ENCODE peak calls at places on chromosomes 4 and X, in ten cellular contexts. One of them, this sample, is unnamed.

GRCh38 chr4:37693450-37694190 is 7.4 kb upstream of the RELL1 start:
- DNase-seq in GM13977: no peak
- DNase-seq in WTC11: no peak
- DNase-seq in fibroblast of the aortic adventitia: peak; percentile 74
- DNase-seq in endodermal cell: no peak
- DNase-seq in fibroblast of mammary gland: peak; percentile 90
- DNase-seq in astrocyte of the spinal cord: peak; percentile 88
- DNase-seq in activated B cell treated with CpG ODN at 0.5 μM for 24 hours: no peak
- DNase-seq in left ventricle myocardium inferior: no peak
- DNase-seq in suprapubic skin: no peak
- DNase-seq in this sample: peak; percentile 67

GRCh38 chr4:71187399-71188196 is 151.2 kb upstream of the SLC4A4 start:
- DNase-seq in GM13977: peak; percentile 44
- DNase-seq in WTC11: peak; percentile 43
- DNase-seq in fibroblast of the aortic adventitia: peak; percentile 42
- DNase-seq in endodermal cell: peak; percentile 79
- DNase-seq in fibroblast of mammary gland: no peak
- DNase-seq in astrocyte of the spinal cord: peak; percentile 62
- DNase-seq in activated B cell treated with CpG ODN at 0.5 μM for 24 hours: peak; percentile 26
- DNase-seq in left ventricle myocardium inferior: peak; percentile 23
- DNase-seq in suprapubic skin: no peak
- DNase-seq in this sample: no peak

GRCh38 chrX:74372272-74372671 is 49.0 kb upstream of the SLC16A2 start:
- DNase-seq in GM13977: no peak
- DNase-seq in WTC11: no peak
- DNase-seq in fibroblast of the aortic adventitia: no peak
- DNase-seq in endodermal cell: no peak
- DNase-seq in fibroblast of mammary gland: no peak
- DNase-seq in astrocyte of the spinal cord: no peak
- DNase-seq in activated B cell treated with CpG ODN at 0.5 μM for 24 hours: no peak
- DNase-seq in left ventricle myocardium inferior: no peak
- DNase-seq in suprapubic skin: no peak
- DNase-seq in this sample: peak; percentile 39

GRCh38 chrX:48468247-48468671 is 1.8 kb downstream of the SLC38A5 start:
- DNase-seq in GM13977: no peak
- DNase-seq in WTC11: no peak
- DNase-seq in fibroblast of the aortic adventitia: no peak
- DNase-seq in endodermal cell: peak; percentile 50
- DNase-seq in fibroblast of mammary gland: no peak
- DNase-seq in astrocyte of the spinal cord: no peak
- DNase-seq in activated B cell treated with CpG ODN at 0.5 μM for 24 hours: no peak
- DNase-seq in left ventricle myocardium inferior: no peak
- DNase-seq in suprapubic skin: no peak
- DNase-seq in this sample: no peak

GRCh38 chr4:56123051-56123450 is 174.3 kb downstream of the CEP135 start:
- DNase-seq in GM13977: no peak
- DNase-seq in WTC11: no peak
- DNase-seq in fibroblast of the aortic adventitia: no peak
- DNase-seq in endodermal cell: no peak
- DNase-seq in fibroblast of mammary gland: no peak
- DNase-seq in astrocyte of the spinal cord: no peak
- DNase-seq in activated B cell treated with CpG ODN at 0.5 μM for 24 hours: no peak
- DNase-seq in left ventricle myocardium inferior: no peak
- DNase-seq in suprapubic skin: no peak
- DNase-seq in this sample: no peak

GRCh38 chrX:3286196-3286920 is 60.1 kb downstream of the MXRA5 start:
- DNase-seq in GM13977: no peak
- DNase-seq in WTC11: no peak
- DNase-seq in fibroblast of the aortic adventitia: peak; percentile 79
- DNase-seq in endodermal cell: no peak
- DNase-seq in fibroblast of mammary gland: peak; percentile 73
- DNase-seq in astrocyte of the spinal cord: peak; percentile 96
- DNase-seq in activated B cell treated with CpG ODN at 0.5 μM for 24 hours: no peak
- DNase-seq in left ventricle myocardium inferior: no peak
- DNase-seq in suprapubic skin: no peak
- DNase-seq in this sample: peak; percentile 85

GRCh38 chr4:171281359-171281758 is 531.8 kb upstream of the GALNTL6 start:
- DNase-seq in GM13977: no peak
- DNase-seq in WTC11: no peak
- DNase-seq in fibroblast of the aortic adventitia: no peak
- DNase-seq in endodermal cell: no peak
- DNase-seq in fibroblast of mammary gland: no peak
- DNase-seq in astrocyte of the spinal cord: no peak
- DNase-seq in activated B cell treated with CpG ODN at 0.5 μM for 24 hours: no peak
- DNase-seq in left ventricle myocardium inferior: no peak
- DNase-seq in suprapubic skin: no peak
- DNase-seq in this sample: no peak

GRCh38 chrX:17635231-17635630 is 102.1 kb upstream of the SCML1 start:
- DNase-seq in GM13977: no peak
- DNase-seq in WTC11: peak; percentile 77
- DNase-seq in fibroblast of the aortic adventitia: no peak
- DNase-seq in endodermal cell: peak; percentile 90
- DNase-seq in fibroblast of mammary gland: no peak
- DNase-seq in astrocyte of the spinal cord: peak; percentile 60
- DNase-seq in activated B cell treated with CpG ODN at 0.5 μM for 24 hours: no peak
- DNase-seq in left ventricle myocardium inferior: no peak
- DNase-seq in suprapubic skin: no peak
- DNase-seq in this sample: no peak

GRCh38 chr4:81084624-81085023 is 54.1 kb downstream of the BMP3 start:
- DNase-seq in GM13977: no peak
- DNase-seq in WTC11: no peak
- DNase-seq in fibroblast of the aortic adventitia: peak; percentile 46
- DNase-seq in endodermal cell: no peak
- DNase-seq in fibroblast of mammary gland: no peak
- DNase-seq in astrocyte of the spinal cord: no peak
- DNase-seq in activated B cell treated with CpG ODN at 0.5 μM for 24 hours: no peak
- DNase-seq in left ventricle myocardium inferior: no peak
- DNase-seq in suprapubic skin: no peak
- DNase-seq in this sample: no peak

GRCh38 chr4:99323761-99324160 is 2.6 kb upstream of the ADH1B start:
- DNase-seq in GM13977: no peak
- DNase-seq in WTC11: no peak
- DNase-seq in fibroblast of the aortic adventitia: peak; percentile 96
- DNase-seq in endodermal cell: no peak
- DNase-seq in fibroblast of mammary gland: peak; percentile 95
- DNase-seq in astrocyte of the spinal cord: no peak
- DNase-seq in activated B cell treated with CpG ODN at 0.5 μM for 24 hours: no peak
- DNase-seq in left ventricle myocardium inferior: no peak
- DNase-seq in suprapubic skin: no peak
- DNase-seq in this sample: peak; percentile 86

GRCh38 chr4:126071346-126072333 is 756.9 kb downstream of the FAT4 start:
- DNase-seq in GM13977: no peak
- DNase-seq in WTC11: no peak
- DNase-seq in fibroblast of the aortic adventitia: peak; percentile 92
- DNase-seq in endodermal cell: no peak
- DNase-seq in fibroblast of mammary gland: peak; percentile 86
- DNase-seq in astrocyte of the spinal cord: peak; percentile 91
- DNase-seq in activated B cell treated with CpG ODN at 0.5 μM for 24 hours: no peak
- DNase-seq in left ventricle myocardium inferior: no peak
- DNase-seq in suprapubic skin: no peak
- DNase-seq in this sample: peak; percentile 80

GRCh38 chr4:72295966-72296557 is 264.3 kb downstream of the NPFFR2 start:
- DNase-seq in GM13977: peak; percentile 15
- DNase-seq in WTC11: no peak
- DNase-seq in fibroblast of the aortic adventitia: peak; percentile 81
- DNase-seq in endodermal cell: no peak
- DNase-seq in fibroblast of mammary gland: peak; percentile 65
- DNase-seq in astrocyte of the spinal cord: peak; percentile 75
- DNase-seq in activated B cell treated with CpG ODN at 0.5 μM for 24 hours: no peak
- DNase-seq in left ventricle myocardium inferior: no peak
- DNase-seq in suprapubic skin: no peak
- DNase-seq in this sample: peak; percentile 58

GRCh38 chr4:4866833-4867744 is 7.6 kb downstream of the MSX1 start:
- DNase-seq in GM13977: peak; percentile 41
- DNase-seq in WTC11: peak; percentile 83
- DNase-seq in fibroblast of the aortic adventitia: no peak
- DNase-seq in endodermal cell: peak; percentile 92
- DNase-seq in fibroblast of mammary gland: peak; percentile 47
- DNase-seq in astrocyte of the spinal cord: peak; percentile 58
- DNase-seq in activated B cell treated with CpG ODN at 0.5 μM for 24 hours: no peak
- DNase-seq in left ventricle myocardium inferior: no peak
- DNase-seq in suprapubic skin: no peak
- DNase-seq in this sample: no peak

GRCh38 chr4:19615086-19615689 is 636.5 kb upstream of the SLIT2 start:
- DNase-seq in GM13977: no peak
- DNase-seq in WTC11: no peak
- DNase-seq in fibroblast of the aortic adventitia: no peak
- DNase-seq in endodermal cell: no peak
- DNase-seq in fibroblast of mammary gland: no peak
- DNase-seq in astrocyte of the spinal cord: no peak
- DNase-seq in activated B cell treated with CpG ODN at 0.5 μM for 24 hours: no peak
- DNase-seq in left ventricle myocardium inferior: no peak
- DNase-seq in suprapubic skin: no peak
- DNase-seq in this sample: no peak

GRCh38 chrX:16061296-16061695 is 62.1 kb upstream of the GRPR start:
- DNase-seq in GM13977: no peak
- DNase-seq in WTC11: no peak
- DNase-seq in fibroblast of the aortic adventitia: no peak
- DNase-seq in endodermal cell: no peak
- DNase-seq in fibroblast of mammary gland: peak; percentile 7
- DNase-seq in astrocyte of the spinal cord: no peak
- DNase-seq in activated B cell treated with CpG ODN at 0.5 μM for 24 hours: no peak
- DNase-seq in left ventricle myocardium inferior: no peak
- DNase-seq in suprapubic skin: no peak
- DNase-seq in this sample: peak; percentile 38

GRCh38 chr4:144787365-144788263 is 141.7 kb downstream of the HHIP start:
- DNase-seq in GM13977: peak; percentile 33
- DNase-seq in WTC11: no peak
- DNase-seq in fibroblast of the aortic adventitia: peak; percentile 72
- DNase-seq in endodermal cell: no peak
- DNase-seq in fibroblast of mammary gland: peak; percentile 58
- DNase-seq in astrocyte of the spinal cord: peak; percentile 62
- DNase-seq in activated B cell treated with CpG ODN at 0.5 μM for 24 hours: no peak
- DNase-seq in left ventricle myocardium inferior: no peak
- DNase-seq in suprapubic skin: no peak
- DNase-seq in this sample: peak; percentile 56

DNA sequence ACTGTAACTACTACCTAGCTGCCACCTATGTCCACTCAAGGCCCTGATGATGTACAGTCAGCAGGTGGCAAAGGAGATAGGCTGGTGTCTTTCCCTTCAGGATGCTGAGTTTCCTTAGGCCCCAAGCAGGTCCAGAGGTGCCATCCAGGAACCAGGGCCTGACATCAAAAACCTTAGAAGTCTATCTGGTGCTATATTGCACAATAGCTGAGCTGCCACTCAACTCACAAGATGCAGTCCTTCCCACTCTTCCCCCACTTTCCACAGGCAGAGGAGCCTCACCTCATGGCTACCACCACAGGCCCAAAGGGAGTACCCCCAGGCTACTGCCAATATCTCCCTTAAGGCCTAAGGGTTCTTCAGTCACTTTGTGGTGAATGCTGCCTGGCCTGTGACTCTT is 83.9 kb upstream of the ZNF827 start:
- DNase-seq in GM13977: no peak
- DNase-seq in WTC11: no peak
- DNase-seq in fibroblast of the aortic adventitia: no peak
- DNase-seq in endodermal cell: no peak
- DNase-seq in fibroblast of mammary gland: no peak
- DNase-seq in astrocyte of the spinal cord: no peak
- DNase-seq in activated B cell treated with CpG ODN at 0.5 μM for 24 hours: no peak
- DNase-seq in left ventricle myocardium inferior: no peak
- DNase-seq in suprapubic skin: no peak
- DNase-seq in this sample: no peak
- TF ChIP-seq CTCF in GM13977: no peak
- TF ChIP-seq CTCF in WTC11: no peak
- TF ChIP-seq CTCF in fibroblast of the aortic adventitia: no peak
- TF ChIP-seq CTCF in endodermal cell: no peak
- TF ChIP-seq CTCF in fibroblast of mammary gland: no peak
- TF ChIP-seq CTCF in astrocyte of the spinal cord: no peak
- TF ChIP-seq CTCF in activated B cell treated with CpG ODN at 0.5 μM for 24 hours: no peak
- TF ChIP-seq CTCF in left ventricle myocardium inferior: no peak
- TF ChIP-seq CTCF in suprapubic skin: no peak
- TF ChIP-seq CTCF in this sample: no peak

DNA sequence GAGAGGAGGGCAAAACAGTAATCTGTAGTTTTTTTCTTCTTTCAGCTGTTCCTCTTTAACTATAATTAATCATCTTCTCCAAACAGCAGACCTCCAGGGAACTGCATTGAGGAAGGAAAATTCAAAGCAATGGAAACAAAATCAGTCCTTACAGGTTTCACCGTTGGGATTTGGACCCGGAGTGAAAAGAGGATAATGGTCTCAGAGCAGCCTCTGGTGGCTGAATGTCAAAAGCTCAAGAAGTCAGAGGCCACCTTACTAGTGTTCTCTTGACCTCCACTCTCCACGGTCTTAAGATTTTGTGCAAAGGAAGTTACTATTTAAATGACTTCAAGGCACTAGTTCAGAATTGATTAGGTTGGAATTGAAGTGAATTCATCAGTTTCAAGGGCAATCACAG is 16.0 kb upstream of the MID1 start:
- DNase-seq in GM13977: no peak
- DNase-seq in WTC11: peak; percentile 18
- DNase-seq in fibroblast of the aortic adventitia: peak; percentile 76
- DNase-seq in endodermal cell: peak; percentile 70
- DNase-seq in fibroblast of mammary gland: peak; percentile 74
- DNase-seq in astrocyte of the spinal cord: peak; percentile 72
- DNase-seq in activated B cell treated with CpG ODN at 0.5 μM for 24 hours: no peak
- DNase-seq in left ventricle myocardium inferior: no peak
- DNase-seq in suprapubic skin: no peak
- DNase-seq in this sample: peak; percentile 72
- TF ChIP-seq CTCF in GM13977: peak; percentile 21
- TF ChIP-seq CTCF in WTC11: no peak
- TF ChIP-seq CTCF in fibroblast of the aortic adventitia: peak; percentile 66
- TF ChIP-seq CTCF in endodermal cell: peak; percentile 76
- TF ChIP-seq CTCF in fibroblast of mammary gland: peak; percentile 75
- TF ChIP-seq CTCF in astrocyte of the spinal cord: peak; percentile 70
- TF ChIP-seq CTCF in activated B cell treated with CpG ODN at 0.5 μM for 24 hours: no peak
- TF ChIP-seq CTCF in left ventricle myocardium inferior: peak; percentile 68
- TF ChIP-seq CTCF in suprapubic skin: peak; percentile 37
- TF ChIP-seq CTCF in this sample: peak; percentile 79

GRCh38 chrX:136767104-136767941 is 13.4 kb downstream of the ARHGEF6 start:
- DNase-seq in GM13977: peak; percentile 70
- DNase-seq in WTC11: peak; percentile 64
- DNase-seq in fibroblast of the aortic adventitia: peak; percentile 39
- DNase-seq in endodermal cell: peak; percentile 84
- DNase-seq in fibroblast of mammary gland: peak; percentile 49
- DNase-seq in astrocyte of the spinal cord: peak; percentile 54
- DNase-seq in activated B cell treated with CpG ODN at 0.5 μM for 24 hours: peak; percentile 46
- DNase-seq in left ventricle myocardium inferior: peak; percentile 72
- DNase-seq in suprapubic skin: peak; percentile 76
- DNase-seq in this sample: peak; percentile 31
- TF ChIP-seq CTCF in GM13977: peak; percentile 37
- TF ChIP-seq CTCF in WTC11: no peak
- TF ChIP-seq CTCF in fibroblast of the aortic adventitia: peak; percentile 18
- TF ChIP-seq CTCF in endodermal cell: peak; percentile 62
- TF ChIP-seq CTCF in fibroblast of mammary gland: no peak
- TF ChIP-seq CTCF in astrocyte of the spinal cord: peak; percentile 26
- TF ChIP-seq CTCF in activated B cell treated with CpG ODN at 0.5 μM for 24 hours: no peak
- TF ChIP-seq CTCF in left ventricle myocardium inferior: peak; percentile 47
- TF ChIP-seq CTCF in suprapubic skin: peak; percentile 23
- TF ChIP-seq CTCF in this sample: no peak

DNA sequence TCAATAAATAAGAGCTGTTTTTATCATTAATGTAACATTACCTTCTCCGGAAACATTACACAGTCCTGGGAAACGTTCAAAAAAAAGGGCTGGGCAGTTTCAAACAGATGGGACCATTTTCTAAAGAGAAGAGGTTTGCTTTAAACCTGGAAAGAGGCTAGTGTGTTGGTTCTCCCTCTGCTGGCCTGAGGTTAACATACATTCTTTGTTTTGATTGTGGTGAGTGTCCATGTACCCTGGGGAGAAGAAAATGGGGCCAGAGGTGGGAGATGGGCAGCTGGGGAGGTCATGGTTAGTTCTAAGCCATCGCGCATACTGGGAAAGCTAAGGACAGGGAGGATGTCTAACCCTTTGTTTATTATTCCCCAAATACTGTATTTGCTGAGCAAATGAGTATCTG is 194.7 kb downstream of the CPEB2 start:
- DNase-seq in GM13977: no peak
- DNase-seq in WTC11: peak; percentile 15
- DNase-seq in fibroblast of the aortic adventitia: peak; percentile 42
- DNase-seq in endodermal cell: peak; percentile 75
- DNase-seq in fibroblast of mammary gland: peak; percentile 65
- DNase-seq in astrocyte of the spinal cord: peak; percentile 69
- DNase-seq in activated B cell treated with CpG ODN at 0.5 μM for 24 hours: no peak
- DNase-seq in left ventricle myocardium inferior: no peak
- DNase-seq in suprapubic skin: no peak
- DNase-seq in this sample: peak; percentile 30
- TF ChIP-seq CTCF in GM13977: peak; percentile 5
- TF ChIP-seq CTCF in WTC11: no peak
- TF ChIP-seq CTCF in fibroblast of the aortic adventitia: peak; percentile 46
- TF ChIP-seq CTCF in endodermal cell: peak; percentile 77
- TF ChIP-seq CTCF in fibroblast of mammary gland: peak; percentile 50
- TF ChIP-seq CTCF in astrocyte of the spinal cord: peak; percentile 54
- TF ChIP-seq CTCF in activated B cell treated with CpG ODN at 0.5 μM for 24 hours: no peak
- TF ChIP-seq CTCF in left ventricle myocardium inferior: peak; percentile 56
- TF ChIP-seq CTCF in suprapubic skin: peak; percentile 6
- TF ChIP-seq CTCF in this sample: peak; percentile 31